ENCODE peak calls at places on chromosome 16, in seven cellular contexts. E is omental fat pad; D is psoas muscle; O is fibroblast of pulmonary artery; B is Calu3; J is CD8-positive, alpha-beta T cell; V is RWPE1. A is an unnamed sample.

GRCh38 chr16:29748077-29748759 is 2.4 kb upstream of the C16orf54 start:
- DNase-seq in E (no peak), D (no peak), V (no peak), B (no peak), J (no peak), O (no peak), A (no peak)

GRCh38 chr16:20944861-20945390 is 44.4 kb downstream of the LYRM1 start:
- DNase-seq in V (no peak), O (peak), D (no peak), E (no peak), B (no peak), J (no peak), A (no peak)

GRCh38 chr16:88536971-88537751 is 33.0 kb upstream of the ZC3H18 start:
- DNase-seq in D (no peak), O (no peak), V (peak), B (peak), J (no peak), E (no peak), A (no peak)

GRCh38 chr16:10521681-10522274 is 58.6 kb downstream of the EMP2 start:
- DNase-seq in J (no peak), E (no peak), B (peak), V (peak), O (peak), D (peak), A (peak)

GRCh38 chr16:9821970-9822369 is 360.3 kb downstream of the GRIN2A start:
- DNase-seq in J (no peak), E (no peak), B (no peak), D (no peak), V (no peak), O (no peak), A (no peak)

GRCh38 chr16:84190731-84191388 is at the start of gene ADAD2:
- DNase-seq in V (peak), O (no peak), J (no peak), D (no peak), E (no peak), B (no peak), A (no peak)

GRCh38 chr16:84718-85452 is 6.9 kb downstream of the MPG start:
- DNase-seq in J (no peak), V (peak), D (peak), E (no peak), O (peak), B (peak), A (no peak)

GRCh38 chr16:88358033-88358481 is 24.7 kb upstream of the ZNF469 start:
- DNase-seq in V (no peak), O (no peak), E (no peak), J (no peak), D (peak), B (no peak), A (no peak)

GRCh38 chr16:4599037-4599436 is 15.7 kb downstream of the UBALD1 start:
- DNase-seq in O (no peak), B (no peak), J (no peak), E (no peak), V (no peak), D (no peak), A (no peak)

GRCh38 chr16:9048302-9048700 is 43.1 kb upstream of the HAPSTR1 start:
- DNase-seq in E (no peak), O (peak), J (no peak), D (no peak), B (no peak), V (no peak), A (no peak)

GRCh38 chr16:15743657-15744056 is 93.6 kb downstream of the NDE1 start:
- DNase-seq in J (no peak), O (no peak), V (no peak), D (no peak), E (no peak), B (no peak), A (no peak)

GRCh38 chr16:53915452-53916160 is 211.7 kb downstream of the FTO start:
- DNase-seq in D (no peak), O (no peak), B (no peak), V (no peak), J (no peak), E (no peak), A (no peak)

GRCh38 chr16:1610841-1611653 is 825 bp downstream of the IFT140 start:
- DNase-seq in V (no peak), E (no peak), J (no peak), B (peak), O (no peak), D (no peak), A (no peak)

GRCh38 chr16:11308493-11309283 is 27.6 kb upstream of the PRM1 start:
- DNase-seq in O (no peak), E (no peak), D (no peak), B (no peak), V (no peak), J (no peak), A (no peak)

GRCh38 chr16:3945751-3946603 is 65.5 kb upstream of the CREBBP start:
- DNase-seq in E (peak), D (peak), O (peak), J (no peak), V (peak), B (peak), A (peak)

DNA sequence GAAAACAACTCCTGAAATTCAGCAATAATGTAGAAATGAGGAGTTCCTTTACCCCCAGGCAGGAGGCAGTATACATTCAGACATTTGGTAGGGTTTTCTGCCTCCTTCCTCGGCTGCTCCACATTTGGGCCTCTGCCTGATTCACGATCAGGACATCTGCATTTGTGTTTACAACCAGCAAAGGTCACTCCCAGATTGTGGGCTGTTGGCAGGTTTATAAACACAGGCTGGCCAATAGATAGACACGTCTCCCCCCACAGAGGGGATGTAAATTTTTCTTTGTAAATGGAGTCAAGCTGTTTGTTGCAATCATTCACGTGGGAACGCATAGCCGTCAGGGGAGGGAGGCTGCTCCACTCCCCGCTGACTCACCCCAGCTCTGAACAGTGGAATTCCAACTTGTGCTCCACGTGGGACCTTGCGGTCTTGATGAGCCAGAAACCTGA is 252.1 kb upstream of the N4BP1 start:
- DNase-seq in J (no peak), O (no peak), D (no peak), B (peak), E (no peak), V (peak), A (no peak)
- TF ChIP-seq CTCF in J (no peak), O (no peak), D (no peak), B (no peak), E (no peak), V (no peak), A (peak)

GRCh38 chr16:57667526-57668258 is 414 bp upstream of the ADGRG3 start:
- DNase-seq in D (peak), E (no peak), J (no peak), O (no peak), V (no peak), B (peak), A (no peak)
- TF ChIP-seq CTCF in D (no peak), E (no peak), J (no peak), O (no peak), V (no peak), B (peak), A (no peak)

GRCh38 chr16:82264781-82265180 is 94.8 kb upstream of the MPHOSPH6 start:
- DNase-seq in O (no peak), J (no peak), B (no peak), V (no peak), D (no peak), E (no peak), A (no peak)

GRCh38 chr16:82260212-82260795 is 90.3 kb upstream of the MPHOSPH6 start:
- DNase-seq in J (no peak), E (no peak), O (peak), B (no peak), V (no peak), D (no peak), A (no peak)

GRCh38 chr16:82262244-82262643 is 92.2 kb upstream of the MPHOSPH6 start:
- DNase-seq in D (no peak), V (no peak), E (no peak), O (no peak), B (no peak), J (no peak), A (no peak)

GRCh38 chr16:82265809-82266208 is 95.8 kb upstream of the MPHOSPH6 start:
- DNase-seq in J (no peak), V (no peak), D (no peak), B (no peak), E (no peak), O (no peak), A (no peak)

DNA sequence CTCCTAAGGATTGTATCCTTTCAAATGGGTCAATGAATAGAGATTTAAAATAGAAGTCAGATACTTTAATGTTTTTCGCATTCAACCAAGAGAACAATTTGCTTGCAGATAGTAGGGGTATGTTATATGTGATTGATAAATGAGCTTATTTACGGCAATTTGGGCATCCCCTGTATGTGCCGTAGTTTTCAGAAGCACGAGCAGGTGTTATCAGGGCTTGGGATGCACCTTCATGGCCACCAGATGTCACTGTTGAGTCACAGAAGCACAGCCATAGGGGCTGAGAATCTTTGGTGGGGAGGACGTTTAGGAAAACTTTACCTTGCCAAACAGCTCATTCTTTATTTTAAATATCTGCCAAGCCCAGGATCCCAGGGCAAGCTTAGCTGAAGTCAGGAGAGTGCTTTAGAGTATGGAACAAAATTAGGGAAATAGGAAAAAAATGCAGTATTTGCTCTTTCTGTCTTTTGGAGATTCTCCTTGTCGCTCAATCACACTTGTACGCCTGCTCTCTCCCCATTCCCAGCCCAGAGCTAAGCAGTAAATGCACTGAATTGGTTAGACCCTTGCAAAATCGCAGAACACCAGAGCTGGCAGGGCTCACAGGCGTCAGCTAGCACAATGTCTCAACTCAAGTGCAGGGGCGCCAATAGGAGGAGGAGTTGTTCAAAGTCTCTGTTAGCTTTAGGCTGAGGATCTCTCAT is 93.6 kb upstream of the MPHOSPH6 start:
- DNase-seq in D (peak), E (no peak), J (no peak), B (peak), V (peak), O (peak), A (no peak)
- TF ChIP-seq CTCF in D (peak), E (peak), J (peak), B (peak), V (peak), O (no peak), A (peak)

GRCh38 chr16:67419502-67419901 is 3.2 kb upstream of the ZDHHC1 start:
- DNase-seq in E (no peak), D (no peak), V (no peak), O (no peak), B (no peak), J (no peak), A (no peak)
- TF ChIP-seq CTCF in E (no peak), D (no peak), V (no peak), O (no peak), B (no peak), J (no peak), A (no peak)

GRCh38 chr16:24834459-24835335 is 11.1 kb upstream of the SLC5A11 start:
- DNase-seq in E (no peak), B (peak), O (peak), V (peak), D (no peak), J (no peak), A (no peak)
- TF ChIP-seq CTCF in E (no peak), B (peak), O (peak), V (no peak), D (no peak), J (no peak), A (no peak)

A was measured in mesothelial cell of epicardium.